ENCODE peak calls at places on chromosomes 13 and 19, in eight cellular contexts. U is suprapubic skin, B is left ventricle myocardium inferior, E is mammary epithelial cell, R is body of pancreas, G is AG04450, Q is AG10803, Y is RWPE2. D is an unnamed sample.

GRCh38 chr19:1027953-1028902 is 1.8 kb downstream of the CNN2 start:
- DNase-seq in B (peak; percentile 61), Y (no peak), R (peak; percentile 85), U (peak; percentile 88), Q (peak; percentile 98), G (peak; percentile 93), E (peak; percentile 79), D (peak; percentile 76)

GRCh38 chr13:42066542-42066941 is 18.1 kb downstream of the DGKH start:
- DNase-seq in B (no peak), E (no peak), U (no peak), Q (peak; percentile 87), G (peak; percentile 84), R (no peak), Y (no peak), D (peak; percentile 87)

GRCh38 chr19:14997981-14998380 is 18.3 kb upstream of the SLC1A6 start:
- DNase-seq in B (no peak), R (no peak), E (no peak), G (no peak), U (no peak), Y (no peak), Q (no peak), D (no peak)

GRCh38 chr19:15463865-15464371 is 426 bp downstream of the RASAL3 start:
- DNase-seq in Y (no peak), E (no peak), G (no peak), R (no peak), Q (no peak), B (no peak), U (peak; percentile 63), D (no peak)

GRCh38 chr19:28878862-28879566 is 333.9 kb downstream of the UQCRFS1 start:
- DNase-seq in E (peak; percentile 21), U (peak; percentile 74), G (peak; percentile 34), B (peak; percentile 46), Q (peak; percentile 74), R (peak; percentile 74), Y (no peak), D (peak; percentile 9)

GRCh38 chr19:10395003-10395402 is 8.3 kb downstream of the CDC37 start:
- DNase-seq in Q (no peak), U (no peak), G (no peak), B (no peak), Y (no peak), R (no peak), E (no peak), D (no peak)

GRCh38 chr19:58451358-58452101 is at the start of gene ZNF324B:
- DNase-seq in R (peak; percentile 98), G (peak; percentile 78), Y (peak; percentile 94), E (peak; percentile 94), B (peak; percentile 97), Q (peak; percentile 91), U (peak; percentile 98), D (peak; percentile 61)

GRCh38 chr13:109844396-109844795 is 58.0 kb upstream of the IRS2 start:
- DNase-seq in R (peak; percentile 67), E (peak; percentile 32), B (no peak), Q (peak; percentile 26), U (no peak), Y (no peak), G (peak; percentile 21), D (no peak)

GRCh38 chr19:14519860-14520407 is 1.7 kb upstream of the DNAJB1 start:
- DNase-seq in B (no peak), G (no peak), U (no peak), Y (no peak), Q (peak; percentile 75), E (peak; percentile 98), R (peak; percentile 47), D (no peak)

GRCh38 chr13:112172641-112173171 is 105.8 kb downstream of the SOX1 start:
- DNase-seq in G (no peak), R (no peak), Y (no peak), Q (no peak), B (no peak), U (no peak), E (no peak), D (no peak)

GRCh38 chr13:59538512-59538911 is 625.2 kb downstream of the DIAPH3 start:
- DNase-seq in R (no peak), G (no peak), Y (no peak), E (no peak), B (no peak), U (no peak), Q (no peak), D (no peak)

GRCh38 chr13:102970542-102970941 is 95.7 kb downstream of the SLC10A2 start:
- DNase-seq in B (no peak), Y (no peak), Q (no peak), U (no peak), E (no peak), G (no peak), R (no peak), D (no peak)

GRCh38 chr13:107650081-107650701 is 565.1 kb downstream of the LIG4 start:
- DNase-seq in R (peak; percentile 40), Q (peak; percentile 18), E (peak; percentile 1), U (no peak), Y (no peak), G (no peak), B (peak; percentile 13), D (no peak)

GRCh38 chr19:1770866-1771576 is 17.7 kb downstream of the ONECUT3 start:
- DNase-seq in G (no peak), R (no peak), Q (no peak), Y (no peak), U (no peak), E (no peak), B (no peak), D (no peak)

GRCh38 chr19:6772028-6772865 is at the start of gene VAV1:
- DNase-seq in B (peak; percentile 58), U (peak; percentile 75), R (no peak), Q (no peak), G (no peak), E (no peak), Y (no peak), D (no peak)

GRCh38 chr13:80224468-80224867 is 116.5 kb downstream of the SPRY2 start:
- DNase-seq in R (no peak), Q (no peak), Y (no peak), G (no peak), E (peak; percentile 72), U (no peak), B (no peak), D (no peak)

GRCh38 chr13:70960841-70961443 is 852.7 kb upstream of the KLHL1 start:
- DNase-seq in R (no peak), Y (no peak), G (no peak), U (no peak), Q (peak; percentile 3), B (no peak), E (peak; percentile 5), D (no peak)

GRCh38 chr13:42985312-42986175 is 6.5 kb downstream of the EPSTI1 start:
- DNase-seq in E (no peak), Q (peak; percentile 90), R (no peak), B (no peak), Y (no peak), U (no peak), G (no peak), D (no peak)

GRCh38 chr13:24381539-24382265 is 72.3 kb downstream of the C1QTNF9 start:
- DNase-seq in G (no peak), Y (no peak), B (no peak), U (no peak), R (no peak), E (no peak), Q (peak; percentile 27), D (peak; percentile 1)

GRCh38 chr13:111389621-111390521 is 69.4 kb downstream of the TEX29 start:
- DNase-seq in G (no peak), U (no peak), Q (no peak), B (no peak), R (no peak), Y (no peak), E (no peak), D (no peak)

GRCh38 chr13:33235078-33235477 is 50.5 kb downstream of the STARD13 start:
- DNase-seq in E (no peak), B (no peak), Q (peak; percentile 90), U (no peak), R (no peak), Y (no peak), G (no peak), D (no peak)
- TF ChIP-seq CTCF in E (no peak), B (peak; percentile 10), Q (peak; percentile 34), U (no peak), R (no peak), Y (no peak), G (no peak), D (peak; percentile 5)

GRCh38 chr19:49956113-49956491 is 4.9 kb downstream of the SIGLEC11 start:
- DNase-seq in Y (no peak), G (no peak), B (no peak), Q (no peak), U (no peak), R (no peak), E (no peak), D (no peak)

GRCh38 chr19:49953376-49953775 is 7.6 kb downstream of the SIGLEC11 start:
- DNase-seq in R (no peak), U (no peak), G (no peak), Q (no peak), E (no peak), B (no peak), Y (no peak), D (no peak)

GRCh38 chr19:49954933-49955332 is 6.0 kb downstream of the SIGLEC11 start:
- DNase-seq in Y (no peak), G (no peak), R (peak; percentile 58), B (no peak), Q (no peak), U (no peak), E (no peak), D (no peak)

GRCh38 chr19:49954092-49954825 is 6.7 kb downstream of the SIGLEC11 start:
- DNase-seq in Y (no peak), G (no peak), E (no peak), Q (peak; percentile 35), R (no peak), U (no peak), B (no peak), D (no peak)

DNA sequence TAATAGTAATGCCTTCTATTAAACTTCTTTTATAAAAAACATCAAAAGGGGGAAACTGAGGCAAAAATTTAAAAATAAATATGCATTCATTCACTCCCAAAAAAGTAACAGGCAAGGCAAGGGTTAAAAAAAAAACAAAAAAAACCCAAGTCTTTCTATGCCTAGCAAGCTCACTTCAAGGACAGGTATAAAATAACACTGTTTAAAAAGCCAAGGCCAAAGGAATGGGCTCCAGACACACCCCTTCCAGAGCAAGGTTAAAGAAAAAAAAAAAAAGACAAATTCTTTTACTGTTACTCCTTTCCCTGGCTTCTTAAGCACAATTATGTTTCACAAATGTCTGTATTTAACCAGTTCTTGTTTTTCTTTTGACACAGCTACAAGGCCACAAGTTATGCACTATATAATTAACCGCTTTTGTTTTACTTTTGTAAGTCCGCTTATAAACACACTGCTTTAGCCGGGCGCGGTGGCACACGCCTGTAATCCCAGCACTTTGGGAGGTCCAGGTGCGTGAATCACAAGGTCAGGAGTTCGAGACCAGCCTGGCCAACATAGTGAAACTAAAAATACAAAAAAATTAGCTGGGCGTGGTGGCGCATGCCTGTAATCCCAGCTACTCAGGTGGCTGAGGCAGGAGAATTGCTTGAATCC is 3.6 kb downstream of the SIGLEC11 start:
- DNase-seq in B (no peak), Q (no peak), G (no peak), U (no peak), Y (no peak), E (no peak), R (no peak), D (no peak)
- TF ChIP-seq CTCF in B (no peak), Q (no peak), G (no peak), U (no peak), Y (no peak), E (no peak), R (no peak), D (no peak)

GRCh38 chr19:5665781-5666513 is 14.4 kb downstream of the MICOS13 start:
- DNase-seq in Q (peak; percentile 52), R (no peak), G (peak; percentile 41), Y (no peak), U (no peak), E (peak; percentile 48), B (no peak), D (no peak)
- TF ChIP-seq CTCF in Q (peak; percentile 33), R (no peak), G (peak; percentile 42), Y (no peak), U (no peak), E (peak; percentile 22), B (no peak), D (peak; percentile 41)

GRCh38 chr13:98598043-98598442 is 21.1 kb upstream of the STK24 start:
- DNase-seq in R (no peak), Q (no peak), B (no peak), E (no peak), U (no peak), Y (no peak), G (no peak), D (no peak)
- TF ChIP-seq CTCF in R (no peak), Q (peak; percentile 14), B (peak; percentile 42), E (peak; percentile 13), U (no peak), Y (no peak), G (peak; percentile 39), D (peak; percentile 25)

D was measured in BJ.